ENCODE peak calls at places on chromosome 17, in four cellular contexts. One of them, this sample, is unnamed.

GRCh38 chr17:59370580-59371299 is 39.3 kb downstream of the YPEL2 start:
- DNase-seq in CD8-positive, alpha-beta T cell: no peak
- DNase-seq in neural progenitor cell: peak
- DNase-seq in cardiac fibroblast: no peak
- DNase-seq in this sample: no peak

GRCh38 chr17:18184143-18185007 is 747 bp downstream of the ALKBH5 start:
- DNase-seq in CD8-positive, alpha-beta T cell: peak
- DNase-seq in neural progenitor cell: peak
- DNase-seq in cardiac fibroblast: peak
- DNase-seq in this sample: no peak

GRCh38 chr17:22142091-22142490 is 449.8 kb downstream of the KCNJ18 start:
- DNase-seq in CD8-positive, alpha-beta T cell: no peak
- DNase-seq in neural progenitor cell: no peak
- DNase-seq in cardiac fibroblast: no peak
- DNase-seq in this sample: no peak

GRCh38 chr17:48835971-48836370 is 5.1 kb downstream of the CALCOCO2 start:
- DNase-seq in CD8-positive, alpha-beta T cell: no peak
- DNase-seq in neural progenitor cell: no peak
- DNase-seq in cardiac fibroblast: no peak
- DNase-seq in this sample: no peak

GRCh38 chr17:39828443-39828842 is 35.7 kb downstream of the IKZF3 start:
- DNase-seq in CD8-positive, alpha-beta T cell: no peak
- DNase-seq in neural progenitor cell: no peak
- DNase-seq in cardiac fibroblast: no peak
- DNase-seq in this sample: no peak

GRCh38 chr17:422196-422930 is 69.8 kb upstream of the RPH3AL start:
- DNase-seq in CD8-positive, alpha-beta T cell: no peak
- DNase-seq in neural progenitor cell: peak
- DNase-seq in cardiac fibroblast: no peak
- DNase-seq in this sample: no peak

GRCh38 chr17:41769346-41769862 is 17.1 kb downstream of the JUP start:
- DNase-seq in CD8-positive, alpha-beta T cell: no peak
- DNase-seq in neural progenitor cell: no peak
- DNase-seq in cardiac fibroblast: no peak
- DNase-seq in this sample: no peak

GRCh38 chr17:81342700-81343070 is 47.6 kb upstream of the SLC38A10 start:
- DNase-seq in CD8-positive, alpha-beta T cell: no peak
- DNase-seq in neural progenitor cell: peak
- DNase-seq in cardiac fibroblast: peak
- DNase-seq in this sample: no peak

GRCh38 chr17:12730931-12731521 is 58.3 kb upstream of the ARHGAP44 start:
- DNase-seq in CD8-positive, alpha-beta T cell: no peak
- DNase-seq in neural progenitor cell: peak
- DNase-seq in cardiac fibroblast: peak
- DNase-seq in this sample: no peak

GRCh38 chr17:75468779-75469373 is 12.4 kb downstream of the TMEM94 start:
- DNase-seq in CD8-positive, alpha-beta T cell: no peak
- DNase-seq in neural progenitor cell: no peak
- DNase-seq in cardiac fibroblast: no peak
- DNase-seq in this sample: no peak

GRCh38 chr17:10673318-10673717 is 16.2 kb upstream of the MYH3 start:
- DNase-seq in CD8-positive, alpha-beta T cell: no peak
- DNase-seq in neural progenitor cell: peak
- DNase-seq in cardiac fibroblast: no peak
- DNase-seq in this sample: no peak

GRCh38 chr17:29562615-29563014 is 4.2 kb downstream of the ABHD15 start:
- DNase-seq in CD8-positive, alpha-beta T cell: no peak
- DNase-seq in neural progenitor cell: no peak
- DNase-seq in cardiac fibroblast: no peak
- DNase-seq in this sample: no peak

GRCh38 chr17:51085150-51085805 is 35.4 kb downstream of the SPAG9 start:
- DNase-seq in CD8-positive, alpha-beta T cell: no peak
- DNase-seq in neural progenitor cell: no peak
- DNase-seq in cardiac fibroblast: peak
- DNase-seq in this sample: no peak

GRCh38 chr17:31072186-31072585 is 22.6 kb upstream of the NF1 start:
- DNase-seq in CD8-positive, alpha-beta T cell: no peak
- DNase-seq in neural progenitor cell: peak
- DNase-seq in cardiac fibroblast: peak
- DNase-seq in this sample: no peak

GRCh38 chr17:42133461-42134041 is 10.9 kb downstream of the HSPB9 start:
- DNase-seq in CD8-positive, alpha-beta T cell: peak
- DNase-seq in neural progenitor cell: no peak
- DNase-seq in cardiac fibroblast: no peak
- DNase-seq in this sample: no peak

GRCh38 chr17:40063034-40063765 is 435 bp downstream of the THRA start:
- DNase-seq in CD8-positive, alpha-beta T cell: peak
- DNase-seq in neural progenitor cell: peak
- DNase-seq in cardiac fibroblast: peak
- DNase-seq in this sample: no peak

GRCh38 chr17:48241131-48241591 is 133.6 kb downstream of the SNX11 start:
- DNase-seq in CD8-positive, alpha-beta T cell: no peak
- DNase-seq in neural progenitor cell: no peak
- DNase-seq in cardiac fibroblast: peak
- DNase-seq in this sample: no peak

GRCh38 chr17:42517516-42517915 is 18.5 kb upstream of the NAGLU start:
- DNase-seq in CD8-positive, alpha-beta T cell: peak
- DNase-seq in neural progenitor cell: peak
- DNase-seq in cardiac fibroblast: peak
- DNase-seq in this sample: peak

GRCh38 chr17:76124582-76125390 is 16.3 kb downstream of the FOXJ1 start:
- DNase-seq in CD8-positive, alpha-beta T cell: no peak
- DNase-seq in neural progenitor cell: peak
- DNase-seq in cardiac fibroblast: no peak
- DNase-seq in this sample: no peak

GRCh38 chr17:72440961-72441360 is 320.1 kb downstream of the SOX9 start:
- DNase-seq in CD8-positive, alpha-beta T cell: no peak
- DNase-seq in neural progenitor cell: no peak
- DNase-seq in cardiac fibroblast: no peak
- DNase-seq in this sample: no peak

GRCh38 chr17:72434991-72435618 is 314.3 kb downstream of the SOX9 start:
- DNase-seq in CD8-positive, alpha-beta T cell: no peak
- DNase-seq in neural progenitor cell: no peak
- DNase-seq in cardiac fibroblast: no peak
- DNase-seq in this sample: no peak

GRCh38 chr17:72441899-72442298 is 321.1 kb downstream of the SOX9 start:
- DNase-seq in CD8-positive, alpha-beta T cell: no peak
- DNase-seq in neural progenitor cell: no peak
- DNase-seq in cardiac fibroblast: no peak
- DNase-seq in this sample: no peak

GRCh38 chr17:72439893-72440502 is 319.2 kb downstream of the SOX9 start:
- DNase-seq in CD8-positive, alpha-beta T cell: no peak
- DNase-seq in neural progenitor cell: no peak
- DNase-seq in cardiac fibroblast: no peak
- DNase-seq in this sample: no peak

DNA sequence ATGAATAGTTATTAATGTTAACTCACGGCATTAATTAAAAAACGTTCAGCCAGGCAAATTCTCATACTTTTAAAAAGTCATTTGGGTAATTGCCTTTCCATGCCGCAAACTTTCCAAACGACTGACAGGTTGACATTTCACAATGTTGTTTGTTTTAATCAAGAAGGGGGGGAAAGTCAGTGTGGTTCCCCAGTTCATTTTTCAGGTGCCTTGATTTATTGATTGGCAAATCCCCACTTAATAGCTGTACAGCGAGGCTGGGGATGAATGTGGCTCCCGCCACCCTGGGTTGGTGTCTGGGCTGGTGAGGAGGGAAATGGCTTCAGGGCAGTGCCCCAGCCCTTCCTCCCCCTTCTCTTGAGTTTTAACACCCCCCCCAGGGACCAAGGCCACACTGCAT is 318.0 kb downstream of the SOX9 start:
- DNase-seq in CD8-positive, alpha-beta T cell: no peak
- DNase-seq in neural progenitor cell: no peak
- DNase-seq in cardiac fibroblast: no peak
- DNase-seq in this sample: no peak
- H3K4me3 ChIP-seq in CD8-positive, alpha-beta T cell: no peak
- H3K4me3 ChIP-seq in neural progenitor cell: no peak
- H3K4me3 ChIP-seq in cardiac fibroblast: no peak
- H3K4me3 ChIP-seq in this sample: no peak

GRCh38 chr17:77288115-77288619 is 147.4 kb downstream of the SEC14L1 start:
- DNase-seq in CD8-positive, alpha-beta T cell: no peak
- DNase-seq in neural progenitor cell: no peak
- DNase-seq in cardiac fibroblast: no peak
- DNase-seq in this sample: no peak
- H3K4me3 ChIP-seq in CD8-positive, alpha-beta T cell: no peak
- H3K4me3 ChIP-seq in neural progenitor cell: no peak
- H3K4me3 ChIP-seq in cardiac fibroblast: no peak
- H3K4me3 ChIP-seq in this sample: peak

DNA sequence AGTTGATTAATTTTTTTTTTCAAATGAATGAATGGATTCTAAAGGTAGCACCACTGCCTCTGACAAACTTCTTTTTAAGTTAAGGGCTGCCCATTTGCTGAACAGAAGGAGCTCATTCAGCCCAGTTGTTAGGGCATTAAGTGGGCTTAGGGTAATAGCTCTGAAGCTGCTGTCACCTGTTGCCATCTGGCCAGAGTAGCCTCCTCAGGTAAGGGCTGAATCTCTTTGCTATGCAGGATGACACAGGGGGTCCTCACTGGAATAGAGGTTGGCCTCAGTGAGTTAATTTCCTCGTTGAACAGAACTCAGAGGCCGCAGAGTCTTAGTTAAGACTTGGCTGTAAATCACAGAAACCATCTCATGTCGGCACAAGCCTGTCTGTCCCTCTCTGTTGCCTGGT is 232.8 kb downstream of the CCDC182 start:
- DNase-seq in CD8-positive, alpha-beta T cell: no peak
- DNase-seq in neural progenitor cell: no peak
- DNase-seq in cardiac fibroblast: no peak
- DNase-seq in this sample: no peak
- H3K4me3 ChIP-seq in CD8-positive, alpha-beta T cell: no peak
- H3K4me3 ChIP-seq in neural progenitor cell: no peak
- H3K4me3 ChIP-seq in cardiac fibroblast: no peak
- H3K4me3 ChIP-seq in this sample: no peak

DNA sequence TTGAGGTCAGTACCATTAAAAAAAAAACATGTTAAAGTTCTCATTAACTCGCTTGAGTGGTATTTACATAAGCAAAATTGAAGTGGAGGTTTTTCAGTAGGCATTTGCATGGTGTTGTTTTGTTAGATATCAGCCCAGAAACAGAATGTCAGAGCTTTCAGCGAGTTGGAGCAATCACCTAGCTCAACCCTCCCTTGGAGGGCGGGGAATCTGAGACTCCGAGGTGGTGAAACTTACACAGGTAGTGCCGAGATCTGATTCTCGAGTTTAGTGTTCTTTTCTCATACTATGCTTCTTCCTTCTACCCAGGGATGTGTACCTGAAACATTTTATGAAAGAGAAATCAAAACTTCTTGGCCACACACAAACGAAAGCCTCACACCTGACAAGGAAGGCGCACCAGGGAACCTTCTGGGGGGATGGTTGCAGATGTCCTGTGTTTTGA is 6.6 kb downstream of the SEC14L1 start:
- DNase-seq in CD8-positive, alpha-beta T cell: no peak
- DNase-seq in neural progenitor cell: no peak
- DNase-seq in cardiac fibroblast: no peak
- DNase-seq in this sample: no peak
- H3K4me3 ChIP-seq in CD8-positive, alpha-beta T cell: no peak
- H3K4me3 ChIP-seq in neural progenitor cell: no peak
- H3K4me3 ChIP-seq in cardiac fibroblast: no peak
- H3K4me3 ChIP-seq in this sample: no peak

DNA sequence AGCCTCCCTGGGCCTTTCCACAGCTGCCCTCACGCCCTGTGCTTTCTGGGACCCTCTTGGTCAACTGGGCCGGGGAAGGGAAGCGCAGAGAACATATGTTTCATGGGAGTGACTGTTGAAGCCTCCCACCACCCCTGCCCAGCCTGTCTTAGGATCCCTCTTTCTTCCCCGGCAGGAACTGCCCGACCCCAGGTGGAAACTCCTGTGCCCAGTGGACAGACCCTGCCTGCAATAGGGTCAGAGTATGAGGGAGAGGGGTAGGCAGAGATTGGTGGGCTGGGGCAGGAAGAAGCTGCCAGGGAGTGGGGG is 10.5 kb downstream of the HEXIM2 start:
- DNase-seq in CD8-positive, alpha-beta T cell: no peak
- DNase-seq in neural progenitor cell: no peak
- DNase-seq in cardiac fibroblast: no peak
- DNase-seq in this sample: no peak
- H3K4me3 ChIP-seq in CD8-positive, alpha-beta T cell: peak
- H3K4me3 ChIP-seq in neural progenitor cell: no peak
- H3K4me3 ChIP-seq in cardiac fibroblast: no peak
- H3K4me3 ChIP-seq in this sample: no peak

DNA sequence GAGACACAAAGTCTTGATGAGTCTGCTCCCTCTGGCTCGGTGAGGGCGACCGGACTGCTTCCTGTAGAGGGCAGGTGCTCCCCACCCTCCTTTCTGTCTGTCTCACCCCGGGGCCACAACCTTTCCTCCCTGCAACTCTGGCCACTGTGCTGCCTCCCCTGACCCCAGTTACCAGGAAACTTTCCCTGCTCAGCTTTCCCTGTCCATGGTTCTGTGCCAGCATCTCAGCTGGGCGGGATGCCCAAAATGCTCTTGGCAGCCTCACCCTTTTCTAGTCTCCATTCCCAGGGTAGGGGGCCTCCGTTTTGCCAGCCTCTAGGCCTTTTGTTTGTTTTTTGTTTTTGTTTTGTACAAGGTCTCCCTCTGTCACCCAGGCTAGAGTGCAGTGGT is 1.4 kb downstream of the PLD2 start:
- DNase-seq in CD8-positive, alpha-beta T cell: no peak
- DNase-seq in neural progenitor cell: no peak
- DNase-seq in cardiac fibroblast: peak
- DNase-seq in this sample: no peak
- H3K4me3 ChIP-seq in CD8-positive, alpha-beta T cell: no peak
- H3K4me3 ChIP-seq in neural progenitor cell: no peak
- H3K4me3 ChIP-seq in cardiac fibroblast: no peak
- H3K4me3 ChIP-seq in this sample: no peak

GRCh38 chr17:43784068-43784467 is 3.8 kb downstream of the CFAP97D1 start:
- DNase-seq in CD8-positive, alpha-beta T cell: no peak
- DNase-seq in neural progenitor cell: no peak
- DNase-seq in cardiac fibroblast: no peak
- DNase-seq in this sample: no peak

GRCh38 chr17:43779145-43780125 is 658 bp upstream of the DUSP3 start:
- DNase-seq in CD8-positive, alpha-beta T cell: no peak
- DNase-seq in neural progenitor cell: peak
- DNase-seq in cardiac fibroblast: no peak
- DNase-seq in this sample: no peak

GRCh38 chr17:43780135-43780534 is at the start of gene CFAP97D1:
- DNase-seq in CD8-positive, alpha-beta T cell: no peak
- DNase-seq in neural progenitor cell: no peak
- DNase-seq in cardiac fibroblast: no peak
- DNase-seq in this sample: no peak

GRCh38 chr17:43784628-43785101 is 4.4 kb downstream of the CFAP97D1 start:
- DNase-seq in CD8-positive, alpha-beta T cell: no peak
- DNase-seq in neural progenitor cell: no peak
- DNase-seq in cardiac fibroblast: peak
- DNase-seq in this sample: peak

DNA sequence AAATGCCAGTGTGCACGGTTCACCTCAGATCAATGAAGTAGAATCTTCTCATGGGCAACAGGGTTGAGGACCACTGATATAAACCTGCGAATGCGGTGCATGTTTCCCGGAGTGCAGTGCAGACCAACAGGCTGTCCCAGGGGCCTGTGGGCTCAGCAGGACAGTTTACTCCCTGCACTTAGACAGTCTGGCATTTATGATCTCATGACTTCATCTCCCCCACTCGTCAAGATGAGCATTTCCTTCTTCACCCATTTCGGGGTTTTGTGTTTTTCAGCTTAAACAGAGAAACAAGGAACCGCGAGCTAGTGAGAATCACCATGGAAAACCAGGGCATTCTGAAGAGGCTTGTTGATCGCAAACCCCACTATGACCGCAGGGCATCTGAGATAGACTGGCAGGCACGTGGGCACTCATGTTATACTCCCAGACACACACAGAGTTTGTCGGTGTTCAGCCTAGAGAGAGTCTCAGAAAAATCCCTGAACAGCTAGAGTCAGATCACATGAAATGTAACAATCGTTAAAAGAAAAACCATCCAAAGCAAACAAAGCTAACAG is 2.7 kb downstream of the CFAP97D1 start:
- DNase-seq in CD8-positive, alpha-beta T cell: no peak
- DNase-seq in neural progenitor cell: no peak
- DNase-seq in cardiac fibroblast: no peak
- DNase-seq in this sample: no peak
- H3K4me3 ChIP-seq in CD8-positive, alpha-beta T cell: no peak
- H3K4me3 ChIP-seq in neural progenitor cell: no peak
- H3K4me3 ChIP-seq in cardiac fibroblast: no peak
- H3K4me3 ChIP-seq in this sample: no peak

This sample was measured in skeletal muscle cell.